ENCODE peak calls at places on chromosomes 13 and 19, in six cellular contexts. U, N, G, C, O and Q are unnamed samples.

GRCh38 chr19:1251233-1251502 is 2.8 kb downstream of the MIDN start:
- DNase-seq in U (no peak), N (no peak), G (no peak), C (peak; percentile 37), O (no peak), Q (no peak)

GRCh38 chr19:6343462-6343861 is 10.1 kb upstream of the ACER1 start:
- DNase-seq in U (peak; percentile 52), N (no peak), G (no peak), C (no peak), O (no peak), Q (no peak)

GRCh38 chr13:94065741-94066140 is 413.7 kb downstream of the DCT start:
- DNase-seq in U (no peak), N (no peak), G (no peak), C (no peak), O (no peak), Q (no peak)

GRCh38 chr19:27966390-27966816 is 1246.5 kb downstream of the UQCRFS1 start:
- DNase-seq in U (no peak), N (no peak), G (no peak), C (no peak), O (no peak), Q (no peak)

GRCh38 chr13:93169980-93170379 is 56.6 kb upstream of the GPC6 start:
- DNase-seq in U (no peak), N (no peak), G (no peak), C (peak; percentile 18), O (no peak), Q (no peak)

GRCh38 chr13:40464349-40464748 is 202.1 kb downstream of the FOXO1 start:
- DNase-seq in U (no peak), N (no peak), G (no peak), C (no peak), O (no peak), Q (no peak)

GRCh38 chr13:102877285-102877684 is 31.5 kb downstream of the ERCC5 start:
- DNase-seq in U (no peak), N (no peak), G (no peak), C (peak; percentile 53), O (no peak), Q (no peak)

GRCh38 chr19:1825909-1826556 is 14.0 kb upstream of the ATP8B3 start:
- DNase-seq in U (peak; percentile 85), N (no peak), G (peak; percentile 97), C (peak; percentile 48), O (peak; percentile 99), Q (peak; percentile 99)

GRCh38 chr13:29978211-29978610 is 127.8 kb upstream of the UBL3 start:
- DNase-seq in U (no peak), N (no peak), G (no peak), C (no peak), O (no peak), Q (no peak)

GRCh38 chr19:47152632-47153031 is 22.0 kb downstream of the SAE1 start:
- DNase-seq in U (no peak), N (no peak), G (no peak), C (no peak), O (no peak), Q (no peak)

GRCh38 chr13:110511509-110512181 is 49.9 kb downstream of the RAB20 start:
- DNase-seq in U (peak; percentile 46), N (no peak), G (no peak), C (peak; percentile 27), O (no peak), Q (no peak)

GRCh38 chr13:111958612-111959395 is 108.1 kb upstream of the SOX1 start:
- DNase-seq in U (no peak), N (no peak), G (no peak), C (no peak), O (no peak), Q (no peak)

GRCh38 chr13:24680258-24680920 is at the start of gene ATP12A:
- DNase-seq in U (no peak), N (no peak), G (peak; percentile 90), C (no peak), O (peak; percentile 46), Q (peak; percentile 50)

GRCh38 chr19:29658221-29658991 is 6.9 kb upstream of the PLEKHF1 start:
- DNase-seq in U (no peak), N (no peak), G (no peak), C (no peak), O (no peak), Q (no peak)

GRCh38 chr19:49613374-49613773 is 22.4 kb downstream of the PRR12 start:
- DNase-seq in U (no peak), N (no peak), G (no peak), C (no peak), O (no peak), Q (no peak)

GRCh38 chr19:10201176-10201575 is 6.4 kb upstream of the DNMT1 start:
- DNase-seq in U (no peak), N (no peak), G (no peak), C (no peak), O (no peak), Q (no peak)

GRCh38 chr19:29367701-29368306 is 154.9 kb upstream of the UQCRFS1 start:
- DNase-seq in U (peak; percentile 2), N (no peak), G (peak; percentile 39), C (no peak), O (no peak), Q (no peak)

GRCh38 chr19:47215581-47215980 is 15.4 kb downstream of the BBC3 start:
- DNase-seq in U (no peak), N (no peak), G (no peak), C (no peak), O (no peak), Q (no peak)

GRCh38 chr13:63110431-63110830 is 1694.8 kb upstream of the PCDH20 start:
- DNase-seq in U (no peak), N (no peak), G (no peak), C (no peak), O (no peak), Q (no peak)

DNA sequence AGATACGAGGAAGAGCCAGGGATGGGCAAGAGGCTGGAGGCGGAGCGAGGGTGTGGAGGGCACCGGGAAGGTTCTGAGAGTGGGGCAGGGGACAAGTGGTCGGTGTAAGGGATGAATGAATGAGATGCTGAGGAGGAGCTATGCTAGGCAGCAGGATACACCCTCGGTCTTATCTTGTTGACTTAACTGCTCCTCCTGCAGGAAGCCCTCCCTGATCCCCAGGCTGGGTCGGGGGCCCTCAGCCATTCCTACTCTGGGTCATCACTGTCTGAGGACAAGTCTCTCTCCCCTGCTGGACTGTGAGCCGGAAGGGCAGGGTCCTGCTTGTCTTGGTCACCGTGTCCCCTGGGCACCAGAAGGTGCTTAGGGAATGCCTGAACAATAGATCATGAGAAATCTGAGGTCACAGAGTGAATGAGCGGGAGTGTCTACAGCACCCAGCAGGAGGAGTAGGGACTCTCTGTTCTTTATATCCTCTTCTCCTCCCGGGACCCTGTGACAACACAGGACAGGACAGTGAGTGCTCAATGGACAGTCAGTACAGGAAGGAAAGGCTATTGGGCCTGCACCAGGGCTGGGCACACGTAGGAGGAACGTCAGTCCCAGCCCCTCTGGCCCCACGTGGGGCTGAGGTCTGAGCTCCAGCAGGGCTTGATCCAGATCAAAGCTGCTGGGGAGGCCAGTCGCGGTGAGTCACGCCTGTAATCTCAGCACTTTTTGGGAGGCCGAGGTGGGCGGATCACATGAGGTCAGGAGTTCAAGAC is 6.5 kb downstream of the NKPD1 start:
- DNase-seq in U (peak; percentile 85), N (no peak), G (no peak), C (peak; percentile 97), O (no peak), Q (no peak)
- TF ChIP-seq TAF1 in U (no peak), N (no peak), G (no peak), C (no peak), O (no peak), Q (no peak)

GRCh38 chr19:51108066-51108804 is at the start of gene CTU1:
- DNase-seq in U (peak; percentile 96), N (peak; percentile 97), G (peak; percentile 94), C (peak; percentile 98), O (peak; percentile 94), Q (peak; percentile 90)
- TF ChIP-seq POLR2A in U (peak; percentile 85), N (peak; percentile 78), G (no peak), C (peak; percentile 86), O (no peak), Q (peak; percentile 67)

DNA sequence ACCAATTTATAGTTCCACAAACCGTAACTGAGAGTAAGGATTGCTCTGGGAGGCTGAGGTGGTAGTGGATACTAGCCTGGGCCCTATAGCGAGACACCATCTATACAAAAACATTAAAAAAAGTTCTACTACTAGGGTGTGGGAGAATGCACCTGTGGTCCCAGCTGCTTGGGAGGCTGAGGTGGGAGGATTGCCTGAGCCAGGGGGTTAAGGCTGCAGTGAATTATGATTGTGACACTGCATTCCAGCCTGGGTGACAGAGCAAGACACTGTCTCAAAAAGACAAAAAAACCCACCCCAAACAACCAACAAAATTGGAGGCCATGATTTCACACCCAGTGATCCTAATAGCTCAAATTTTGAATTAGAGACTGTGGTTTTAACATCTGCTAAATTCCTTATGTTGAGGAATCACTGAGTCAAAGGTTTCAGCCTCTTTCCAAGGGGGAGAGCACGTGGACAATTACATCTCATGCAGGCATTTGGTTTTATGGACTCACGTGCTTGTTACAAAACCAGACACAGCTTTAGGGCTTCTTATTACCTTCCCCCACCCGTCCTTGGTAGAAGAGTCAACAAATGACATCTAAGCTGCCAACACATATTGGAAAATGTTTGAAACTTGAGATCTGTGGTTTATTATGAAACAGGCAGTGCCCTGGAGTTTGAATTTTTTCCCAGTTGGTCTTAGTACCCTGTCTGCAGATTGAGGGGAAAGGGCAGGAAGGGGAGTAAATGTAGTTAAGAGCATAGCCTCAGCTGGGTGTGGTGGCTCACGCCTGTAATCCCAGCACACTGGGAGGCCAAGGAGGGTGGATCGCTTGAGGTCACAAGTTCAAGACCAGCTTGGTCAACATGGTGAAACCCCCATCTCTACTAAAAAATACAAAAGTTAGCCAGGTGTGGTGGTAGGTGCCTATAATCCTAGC is 18.5 kb downstream of the CYP2A6 start:
- DNase-seq in U (no peak), N (no peak), G (no peak), C (peak; percentile 96), O (no peak), Q (no peak)
- TF ChIP-seq TAF1 in U (no peak), N (no peak), G (no peak), C (no peak), O (no peak), Q (no peak)

GRCh38 chr19:41877490-41877876 is 404 bp downstream of the CD79A start:
- DNase-seq in U (no peak), N (no peak), G (peak; percentile 40), C (no peak), O (no peak), Q (no peak)
- TF ChIP-seq POLR2A in U (no peak), N (no peak), G (no peak), C (no peak), O (peak; percentile 61), Q (peak; percentile 57)

DNA sequence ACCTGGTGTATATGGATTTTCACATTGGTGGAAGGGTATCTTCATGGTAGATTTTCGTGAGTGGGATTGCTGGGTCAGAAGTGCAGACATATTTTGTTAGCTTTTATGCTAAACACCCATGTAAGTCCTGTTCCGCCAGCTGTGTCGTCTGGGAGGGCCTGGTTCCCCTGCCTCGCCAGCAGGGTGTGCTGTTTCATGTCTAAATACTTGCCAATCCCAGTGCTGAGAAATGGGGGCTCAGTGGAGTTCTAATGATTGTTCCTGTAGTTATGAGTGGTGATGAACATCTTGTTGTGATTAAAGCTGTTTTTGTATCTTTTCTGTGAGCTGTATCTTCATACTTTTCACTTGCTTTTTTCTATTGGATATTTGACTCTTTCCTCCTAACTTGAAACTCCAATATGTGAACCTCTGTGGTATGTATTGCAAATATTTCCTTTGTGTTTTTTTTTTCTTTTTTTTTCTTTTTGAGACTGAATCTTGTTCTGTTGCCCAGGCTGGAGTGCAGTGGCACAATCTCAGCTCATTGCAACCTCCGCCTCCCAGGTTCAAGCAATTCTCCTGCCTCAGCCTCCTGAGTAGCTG is 32.7 kb downstream of the KDM4B start:
- DNase-seq in U (peak; percentile 76), N (no peak), G (no peak), C (peak; percentile 58), O (peak; percentile 67), Q (peak; percentile 61)
- TF ChIP-seq TAF1 in U (no peak), N (no peak), G (no peak), C (no peak), O (no peak), Q (no peak)